ENCODE peak calls at places on chromosomes 5 and 9, in ten cellular contexts. H, W, N, Z, S, I, L, E, M and A are unnamed samples. For H3K9me3, the result is how much of the 10 kb centered on the place peaks cover.

GRCh38 chr5:124342027-124342471 is 404.4 kb downstream of the ZNF608 start:
- DNase-seq in E (peak), N (no peak), H (no peak), I (no peak), W (peak), M (no peak), S (peak), L (no peak), Z (no peak), A (no peak)

GRCh38 chr9:116689117-116689516 is 2.0 kb downstream of the TRIM32 start:
- DNase-seq in S (no peak), I (no peak), W (no peak), E (no peak), N (no peak), L (no peak), H (no peak), Z (no peak), M (no peak), A (no peak)

GRCh38 chr9:93826209-93826608 is 128.9 kb downstream of the BARX1 start:
- DNase-seq in I (no peak), H (peak), L (no peak), Z (peak), N (no peak), S (no peak), M (no peak), E (no peak), W (no peak), A (no peak)

GRCh38 chr5:79771387-79771786 is 81.8 kb downstream of the CMYA5 start:
- DNase-seq in E (no peak), W (peak), M (no peak), Z (no peak), L (no peak), I (no peak), N (no peak), H (no peak), S (no peak), A (no peak)

GRCh38 chr5:40410231-40410861 is 269.4 kb upstream of the PTGER4 start:
- DNase-seq in H (no peak), W (peak), E (no peak), S (no peak), I (no peak), N (no peak), M (no peak), Z (no peak), L (no peak), A (no peak)

GRCh38 chr5:109692011-109692410 is 2.3 kb downstream of the MAN2A1 start:
- DNase-seq in H (no peak), N (no peak), I (no peak), W (peak), M (no peak), L (no peak), E (no peak), Z (no peak), S (no peak), A (no peak)

GRCh38 chr5:159548517-159548916 is 218.2 kb upstream of the IL12B start:
- DNase-seq in S (no peak), H (no peak), I (no peak), E (no peak), N (no peak), L (no peak), M (no peak), W (no peak), Z (no peak), A (no peak)

GRCh38 chr9:135931349-135931820 is 24.0 kb upstream of the CAMSAP1 start:
- DNase-seq in I (no peak), W (no peak), Z (no peak), M (no peak), H (peak), L (no peak), N (no peak), S (no peak), E (no peak), A (no peak)

GRCh38 chr5:76590027-76590426 is 33.2 kb downstream of the F2RL2 start:
- DNase-seq in H (no peak), S (no peak), I (no peak), E (no peak), N (no peak), Z (no peak), M (no peak), L (no peak), W (no peak), A (no peak)

GRCh38 chr9:137114613-137115393 is at the start of gene DPP7:
- DNase-seq in Z (peak), L (peak), N (peak), S (peak), H (peak), I (peak), M (peak), E (peak), W (peak), A (peak)

GRCh38 chr5:181170996-181171395 is 23.6 kb downstream of the OR2V2 start:
- DNase-seq in N (no peak), H (no peak), M (no peak), E (no peak), L (no peak), I (no peak), S (no peak), Z (no peak), W (peak), A (no peak)

GRCh38 chr5:140111859-140112551 is 1.9 kb upstream of the PURA start:
- DNase-seq in E (no peak), H (no peak), N (no peak), I (no peak), Z (no peak), L (no peak), S (no peak), M (no peak), W (no peak), A (no peak)

GRCh38 chr5:33423018-33423630 is 17.6 kb upstream of the TARS1 start:
- DNase-seq in Z (no peak), E (no peak), L (no peak), W (peak), H (no peak), I (no peak), N (no peak), M (no peak), S (no peak), A (no peak)

GRCh38 chr5:94660506-94660905 is 42.0 kb downstream of the SLF1 start:
- DNase-seq in S (no peak), W (no peak), L (no peak), I (no peak), M (no peak), H (peak), N (no peak), Z (no peak), E (no peak), A (no peak)

GRCh38 chr5:94658272-94658671 is 39.8 kb downstream of the SLF1 start:
- DNase-seq in S (no peak), N (no peak), L (no peak), M (no peak), H (no peak), I (no peak), Z (no peak), E (no peak), W (no peak), A (no peak)
- H3K9me3 ChIP-seq in S (under half), N (under half), L (under half), M (under half), H (under half), I (under half), Z (under half), E (under half), W (under half), A (under half)

DNA sequence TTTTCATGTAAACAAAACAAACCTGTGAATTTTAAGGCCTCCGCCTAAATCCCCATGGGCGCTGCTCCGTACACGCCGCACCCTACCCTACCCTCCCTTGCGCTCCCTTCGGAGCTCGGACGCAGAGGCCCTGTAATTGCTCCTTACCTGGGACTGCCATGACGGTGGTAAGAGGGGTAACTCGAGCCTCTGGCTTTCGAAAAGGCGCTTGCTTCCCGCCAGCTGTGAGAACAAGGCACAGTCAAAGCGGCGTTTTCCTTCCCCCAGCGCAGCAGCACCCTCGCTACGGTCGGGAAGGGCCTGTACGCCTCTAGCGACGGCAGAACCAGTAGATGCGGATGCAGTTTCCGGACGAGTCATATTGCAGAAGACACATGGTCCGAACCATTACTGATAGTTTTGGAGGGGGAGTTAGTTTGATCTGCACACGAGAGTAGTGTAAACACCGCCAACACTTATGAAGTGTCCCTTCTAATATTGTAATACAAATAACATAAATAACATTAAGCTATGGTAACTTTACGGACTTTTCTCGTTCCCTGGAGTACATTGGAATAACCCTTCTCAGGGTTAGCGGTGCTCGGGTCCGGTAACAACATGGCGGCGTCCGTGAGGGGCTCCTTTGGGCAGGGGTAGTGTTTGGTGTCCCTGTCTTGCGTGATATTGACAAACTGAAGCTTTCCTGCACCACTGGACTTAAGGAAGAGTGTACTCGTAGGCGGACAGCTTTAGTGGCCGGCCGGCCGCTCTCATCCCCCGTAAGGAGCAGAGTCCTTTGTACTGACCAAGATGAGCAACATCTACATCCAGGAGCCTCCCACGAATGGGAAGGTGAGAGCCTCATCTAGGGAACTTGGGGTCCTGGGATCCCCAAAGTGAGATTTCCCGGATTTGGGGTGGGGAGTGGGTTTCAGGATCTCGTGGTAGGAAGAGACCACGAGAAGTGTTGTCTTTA is at the start of the genes CWC27 and SREK1IP1:
- DNase-seq in N (peak), E (peak), L (peak), M (peak), H (peak), W (peak), S (peak), Z (peak), I (peak), A (peak)
- TF ChIP-seq POLR2A in N (peak), E (peak), L (peak), M (peak), H (peak), W (peak), S (peak), Z (peak), I (peak), A (peak)

GRCh38 chr9:3511537-3511936 is 14.3 kb downstream of the RFX3 start:
- DNase-seq in S (no peak), I (no peak), W (no peak), M (no peak), H (no peak), Z (no peak), L (no peak), E (no peak), N (no peak), A (no peak)
- H3K27ac ChIP-seq in S (no peak), I (no peak), W (no peak), M (peak), H (peak), Z (no peak), L (no peak), E (no peak), N (no peak), A (no peak)

DNA sequence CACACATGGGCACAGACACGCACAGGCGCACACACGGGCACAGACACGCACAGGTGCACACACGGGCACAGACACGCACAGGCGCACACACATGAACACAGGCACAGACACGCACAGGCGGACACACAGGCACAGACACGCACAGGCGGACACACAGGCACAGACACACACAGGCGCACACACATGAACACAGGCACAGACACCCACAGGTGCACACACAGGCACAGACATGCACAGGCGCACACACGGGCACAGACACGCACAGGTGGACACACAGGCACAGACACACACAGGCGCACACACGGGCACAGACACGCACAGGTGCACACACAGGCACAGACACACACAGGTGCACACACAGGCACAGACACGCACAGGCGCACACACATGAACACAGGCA is 312.8 kb upstream of the IRX1 start:
- DNase-seq in L (no peak), S (no peak), Z (no peak), I (no peak), W (no peak), M (no peak), H (peak), E (no peak), N (no peak), A (no peak)
- H3K9me3 ChIP-seq in L (under half), S (under half), Z (under half), I (under half), W (under half), M (under half), H (under half), E (under half), N (under half), A (under half)

GRCh38 chr9:130768265-130768664 is 66.8 kb upstream of the ABL1 start:
- DNase-seq in H (no peak), M (no peak), L (no peak), E (no peak), S (no peak), Z (no peak), W (peak), I (no peak), N (no peak), A (no peak)
- TF ChIP-seq POLR2A in H (no peak), M (no peak), L (no peak), E (no peak), S (no peak), Z (no peak), W (no peak), I (no peak), N (no peak), A (no peak)

DNA sequence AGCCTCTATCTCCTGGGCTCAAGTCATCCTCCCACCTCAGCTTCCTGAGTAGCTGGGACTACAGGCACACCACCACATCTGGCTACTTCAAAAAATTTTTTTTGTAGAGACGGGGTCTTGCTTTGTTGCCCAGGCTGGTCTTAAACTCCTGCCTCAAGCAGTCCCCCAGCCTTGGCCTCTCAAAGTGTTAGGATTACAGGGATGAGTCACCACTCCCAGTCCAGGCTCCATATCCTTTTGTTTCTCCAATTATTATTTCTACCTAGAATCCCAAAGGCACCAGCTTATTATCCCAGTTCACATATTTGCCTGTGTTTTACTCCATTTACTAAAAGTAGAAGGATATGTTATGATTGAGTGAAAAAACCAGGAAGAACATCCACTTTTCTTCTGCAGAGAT is 84.9 kb downstream of the TEK start:
- DNase-seq in H (no peak), E (no peak), N (no peak), S (no peak), W (peak), I (no peak), L (no peak), M (no peak), Z (no peak), A (no peak)
- H3K27ac ChIP-seq in H (peak), E (no peak), N (no peak), S (peak), W (peak), I (no peak), L (no peak), M (no peak), Z (no peak), A (no peak)